ENCODE peak calls at places on chromosome 6, in five cellular contexts. Y is HCT116, P is HepG2, N is K562, X is H1. V is an unnamed sample. For H4K20me1, the result is how much of the 10 kb centered on the place peaks cover.

GRCh38 chr6:11491998-11492397 is 45.6 kb upstream of the TMEM170B start:
- DNase-seq in Y (no peak), P (no peak), N (no peak), X (no peak), V (no peak)

GRCh38 chr6:79941489-79942151 is 5.7 kb downstream of the ELOVL4 start:
- DNase-seq in Y (no peak), P (no peak), N (no peak), X (no peak), V (no peak)

GRCh38 chr6:17684134-17684533 is 22.6 kb downstream of the NUP153 start:
- DNase-seq in Y (no peak), P (no peak), N (no peak), X (no peak), V (no peak)

GRCh38 chr6:87154641-87155271 is 609 bp upstream of the ZNF292 start:
- DNase-seq in Y (no peak), P (no peak), N (peak), X (no peak), V (peak)

GRCh38 chr6:99011151-99011550 is 63.4 kb upstream of the FBXL4 start:
- DNase-seq in Y (no peak), P (no peak), N (no peak), X (no peak), V (no peak)

GRCh38 chr6:89963391-89963790 is 69.1 kb downstream of the GJA10 start:
- DNase-seq in Y (no peak), P (no peak), N (no peak), X (no peak), V (no peak)

GRCh38 chr6:169775321-169775720 is 23.9 kb downstream of the ERMARD start:
- DNase-seq in Y (no peak), P (no peak), N (no peak), X (no peak), V (no peak)

GRCh38 chr6:138543648-138544047 is 44.4 kb upstream of the NHSL1 start:
- DNase-seq in Y (no peak), P (peak), N (no peak), X (no peak), V (no peak)

GRCh38 chr6:46352541-46353267 is 138.5 kb downstream of the RCAN2 start:
- DNase-seq in Y (no peak), P (no peak), N (peak), X (no peak), V (no peak)

GRCh38 chr6:167781066-167781767 is 45.5 kb upstream of the AFDN start:
- DNase-seq in Y (no peak), P (no peak), N (no peak), X (no peak), V (no peak)

GRCh38 chr6:30154709-30155521 is 6.1 kb downstream of the TRIM10 start:
- DNase-seq in Y (no peak), P (peak), N (no peak), X (no peak), V (no peak)

GRCh38 chr6:69690986-69691385 is 105.8 kb downstream of the LMBRD1 start:
- DNase-seq in Y (no peak), P (no peak), N (no peak), X (no peak), V (no peak)

GRCh38 chr6:5695260-5696245 is 311.2 kb downstream of the NRN1 start:
- DNase-seq in Y (no peak), P (no peak), N (no peak), X (no peak), V (no peak)
- TF ChIP-seq SP1 in Y (no peak), P (no peak), N (no peak), X (no peak), V (no peak)

DNA sequence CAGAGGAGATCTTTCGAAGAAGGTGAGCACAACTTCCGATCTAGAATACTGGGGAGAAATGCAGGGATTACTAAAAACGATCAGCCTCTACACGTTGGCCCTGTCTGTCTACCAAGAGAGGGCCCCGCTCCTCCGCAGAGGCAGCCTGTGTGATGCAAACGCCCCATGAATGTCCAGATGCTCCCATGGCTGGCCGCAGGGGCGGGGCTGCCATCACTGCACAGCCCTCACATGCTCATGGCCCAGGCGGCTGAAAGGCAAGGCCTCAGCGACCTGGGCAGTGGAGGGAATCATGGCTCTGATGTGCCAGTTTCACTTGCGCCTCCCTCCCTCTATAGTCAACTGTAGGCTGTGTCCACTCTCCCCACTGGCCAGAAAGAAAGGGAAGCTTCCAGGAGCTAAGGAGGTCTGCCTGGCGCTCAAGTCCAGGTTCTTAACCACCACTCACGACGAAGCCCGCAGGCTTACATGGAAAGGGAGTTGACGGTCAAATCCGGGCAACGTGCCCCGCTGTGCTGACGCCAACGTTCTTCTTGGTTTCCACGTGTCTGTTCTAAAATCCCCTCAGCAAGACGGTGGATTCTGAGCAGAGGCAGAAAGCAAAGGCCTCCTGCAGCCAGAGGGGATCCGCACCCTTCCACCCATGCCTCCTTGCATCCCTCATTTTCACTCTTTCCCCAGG is 14.2 kb downstream of the PXDC1 start:
- DNase-seq in Y (no peak), P (no peak), N (no peak), X (no peak), V (no peak)
- H4K20me1 ChIP-seq in Y (under half), P (half or more), N (under half), X (under half), V (under half)

DNA sequence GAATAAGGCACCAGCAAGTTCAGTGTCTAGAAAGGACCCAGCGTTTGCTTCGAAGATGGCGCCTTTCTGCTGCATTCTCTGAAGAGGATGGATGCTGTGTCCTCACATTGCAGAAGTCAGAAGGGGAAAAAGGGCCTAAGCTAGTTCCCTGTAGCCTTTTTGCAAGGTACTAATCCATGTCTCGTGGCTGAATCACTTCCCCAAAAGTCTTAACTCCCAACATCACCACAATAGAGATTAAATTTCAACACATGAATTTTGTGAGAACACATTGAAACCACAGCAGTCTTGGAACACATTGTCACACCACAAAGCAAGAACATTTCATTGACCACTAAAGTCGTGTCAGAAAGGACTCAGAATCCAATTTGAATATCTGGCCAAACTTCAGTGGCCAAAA is 42.1 kb downstream of the KLHL31 start:
- DNase-seq in Y (no peak), P (no peak), N (no peak), X (no peak), V (no peak)
- TF ChIP-seq SP1 in Y (no peak), P (no peak), N (no peak), X (no peak), V (no peak)

GRCh38 chr6:15453622-15454021 is 207.8 kb downstream of the JARID2 start:
- DNase-seq in Y (no peak), P (no peak), N (no peak), X (no peak), V (no peak)
- H4K20me1 ChIP-seq in Y (under half), P (under half), N (under half), X (half or more), V (under half)

GRCh38 chr6:53646606-53647005 is 18.9 kb downstream of the KLHL31 start:
- DNase-seq in Y (no peak), P (no peak), N (no peak), X (no peak), V (no peak)

GRCh38 chr6:53640361-53640760 is 25.2 kb downstream of the KLHL31 start:
- DNase-seq in Y (no peak), P (no peak), N (no peak), X (no peak), V (no peak)

GRCh38 chr6:53645850-53646249 is 19.7 kb downstream of the KLHL31 start:
- DNase-seq in Y (no peak), P (no peak), N (no peak), X (no peak), V (no peak)

GRCh38 chr6:53641348-53641747 is 24.2 kb downstream of the KLHL31 start:
- DNase-seq in Y (no peak), P (no peak), N (no peak), X (no peak), V (no peak)

GRCh38 chr6:53643481-53643965 is 22.0 kb downstream of the KLHL31 start:
- DNase-seq in Y (no peak), P (peak), N (no peak), X (no peak), V (no peak)
- TF ChIP-seq SP1 in Y (no peak), P (no peak), N (no peak), X (no peak), V (no peak)